ENCODE peak calls at places on chromosome 15, in eight cellular contexts. G is thoracic aorta, K is heart left ventricle, W is GM23248, L is SJCRH30, H is epithelial cell of esophagus, R is retinal pigment epithelial cell, I is lower leg skin. V is an unnamed sample.

GRCh38 chr15:77419050-77419835 is 661 bp downstream of the PEAK1 start:
- DNase-seq in G (no peak), K (peak; percentile 51), W (peak; percentile 69), L (peak; percentile 33), H (peak; percentile 18), R (no peak), I (peak; percentile 89), V (peak; percentile 82)

GRCh38 chr15:36256258-36256825 is 323.1 kb upstream of the CDIN1 start:
- DNase-seq in G (no peak), K (no peak), W (no peak), L (no peak), H (no peak), R (no peak), I (no peak), V (no peak)

GRCh38 chr15:49644364-49644794 is 23.5 kb downstream of the DTWD1 start:
- DNase-seq in G (no peak), K (no peak), W (peak; percentile 21), L (no peak), H (no peak), R (no peak), I (no peak), V (no peak)

GRCh38 chr15:57500256-57500655 is 91.4 kb upstream of the MYZAP start:
- DNase-seq in G (no peak), K (no peak), W (no peak), L (no peak), H (no peak), R (no peak), I (peak; percentile 76), V (no peak)

GRCh38 chr15:70815604-70816003 is 38.4 kb downstream of the LARP6 start:
- DNase-seq in G (no peak), K (no peak), W (no peak), L (no peak), H (peak; percentile 14), R (no peak), I (peak; percentile 25), V (no peak)

GRCh38 chr15:35673093-35673573 is 127.2 kb upstream of the DPH6 start:
- DNase-seq in G (no peak), K (peak; percentile 38), W (no peak), L (no peak), H (no peak), R (no peak), I (no peak), V (no peak)

GRCh38 chr15:45714501-45715488 is 80.0 kb downstream of the SQOR start:
- DNase-seq in G (no peak), K (peak; percentile 67), W (peak; percentile 74), L (peak; percentile 58), H (peak; percentile 76), R (peak; percentile 34), I (no peak), V (no peak)

GRCh38 chr15:33045066-33045810 is 149.3 kb downstream of the FMN1 start:
- DNase-seq in G (no peak), K (no peak), W (no peak), L (peak; percentile 46), H (peak; percentile 14), R (peak; percentile 59), I (no peak), V (no peak)

GRCh38 chr15:59292393-59292792 is 80.3 kb downstream of the MYO1E start:
- DNase-seq in G (no peak), K (no peak), W (no peak), L (no peak), H (no peak), R (peak; percentile 54), I (no peak), V (no peak)

GRCh38 chr15:42716626-42717025 is 20.3 kb downstream of the CDAN1 start:
- DNase-seq in G (no peak), K (no peak), W (peak; percentile 34), L (no peak), H (no peak), R (no peak), I (no peak), V (no peak)

GRCh38 chr15:39860200-39860599 is 59.9 kb downstream of the GPR176 start:
- DNase-seq in G (no peak), K (no peak), W (no peak), L (no peak), H (no peak), R (no peak), I (no peak), V (no peak)

GRCh38 chr15:84810073-84810840 is 6.9 kb upstream of the ALPK3 start:
- DNase-seq in G (no peak), K (no peak), W (peak; percentile 29), L (peak; percentile 91), H (no peak), R (no peak), I (peak; percentile 66), V (peak; percentile 92)

GRCh38 chr15:98163319-98164030 is 203.0 kb downstream of the ARRDC4 start:
- DNase-seq in G (no peak), K (no peak), W (no peak), L (no peak), H (no peak), R (no peak), I (no peak), V (no peak)

GRCh38 chr15:67916565-67916964 is 76.7 kb upstream of the RNU6-1 start:
- DNase-seq in G (no peak), K (no peak), W (no peak), L (no peak), H (no peak), R (no peak), I (no peak), V (no peak)

GRCh38 chr15:65954289-65954741 is 85.0 kb downstream of the RAB11A start:
- DNase-seq in G (no peak), K (no peak), W (peak; percentile 30), L (peak; percentile 42), H (peak; percentile 72), R (no peak), I (no peak), V (no peak)

GRCh38 chr15:58541410-58542087 is 109.8 kb downstream of the LIPC start:
- DNase-seq in G (no peak), K (no peak), W (no peak), L (no peak), H (no peak), R (no peak), I (peak; percentile 79), V (no peak)

GRCh38 chr15:49225572-49226281 is 55.7 kb downstream of the GALK2 start:
- DNase-seq in G (no peak), K (no peak), W (peak; percentile 18), L (peak; percentile 34), H (peak; percentile 39), R (no peak), I (no peak), V (no peak)

GRCh38 chr15:98547255-98547654 is 101.1 kb upstream of the IGF1R start:
- DNase-seq in G (no peak), K (no peak), W (no peak), L (no peak), H (no peak), R (no peak), I (no peak), V (no peak)

GRCh38 chr15:97410907-97411575 is 549.5 kb upstream of the ARRDC4 start:
- DNase-seq in G (no peak), K (no peak), W (no peak), L (no peak), H (no peak), R (no peak), I (no peak), V (no peak)

GRCh38 chr15:44427756-44428724 is 611 bp downstream of the CTDSPL2 start:
- DNase-seq in G (no peak), K (no peak), W (peak; percentile 82), L (peak; percentile 84), H (peak; percentile 81), R (peak; percentile 29), I (no peak), V (peak; percentile 69)

GRCh38 chr15:44812029-44812517 is 75.7 kb downstream of the TRIM69 start:
- DNase-seq in G (no peak), K (peak; percentile 37), W (no peak), L (no peak), H (peak; percentile 59), R (no peak), I (no peak), V (no peak)

GRCh38 chr15:90478981-90479481 is 50.7 kb upstream of the CRTC3 start:
- DNase-seq in G (no peak), K (no peak), W (no peak), L (no peak), H (no peak), R (no peak), I (no peak), V (no peak)

GRCh38 chr15:90086868-90087268 is 15.4 kb downstream of the IDH2 start:
- DNase-seq in G (no peak), K (no peak), W (peak; percentile 63), L (peak; percentile 45), H (peak; percentile 62), R (no peak), I (no peak), V (peak; percentile 95)

GRCh38 chr15:34132881-34133280 is 31.0 kb downstream of the PGBD4 start:
- DNase-seq in G (no peak), K (no peak), W (no peak), L (no peak), H (no peak), R (no peak), I (no peak), V (no peak)

GRCh38 chr15:34128898-34129297 is 27.0 kb downstream of the PGBD4 start:
- DNase-seq in G (no peak), K (no peak), W (no peak), L (no peak), H (no peak), R (no peak), I (no peak), V (no peak)

GRCh38 chr15:34133511-34133910 is 31.6 kb downstream of the PGBD4 start:
- DNase-seq in G (no peak), K (no peak), W (no peak), L (no peak), H (no peak), R (no peak), I (no peak), V (no peak)
- H3K4me3 ChIP-seq in G (no peak overlapping the region), K (no peak overlapping the region), W (no peak overlapping the region), L (no peak overlapping the region), H (no peak overlapping the region), R (no peak overlapping the region), I (no peak overlapping the region), V (no peak overlapping the region)

DNA sequence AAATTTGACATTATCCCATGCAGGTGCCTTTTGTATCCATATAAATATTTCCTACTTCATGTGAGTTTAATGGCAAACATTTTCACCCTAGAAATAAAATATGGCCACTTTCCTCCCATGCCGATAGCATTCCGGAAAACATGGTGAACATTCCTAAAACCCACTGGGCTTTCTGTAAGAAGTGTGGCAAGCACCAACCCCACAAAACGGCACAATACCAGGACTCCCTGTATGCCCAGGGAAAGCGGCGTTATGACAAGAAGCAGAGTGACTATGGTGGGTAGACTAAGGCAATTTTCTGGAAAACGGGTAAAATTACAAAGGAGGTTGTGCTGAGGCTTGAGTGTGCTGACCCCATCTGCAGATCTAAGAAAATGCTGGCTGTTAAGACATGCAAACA is 7.6 kb downstream of the ANXA2 start:
- DNase-seq in G (no peak), K (no peak), W (peak; percentile 52), L (no peak), H (no peak), R (no peak), I (peak; percentile 50), V (no peak)
- H3K4me3 ChIP-seq in G (peak overlapping the region; percentile 60), K (no peak overlapping the region), W (peak overlapping the region; percentile 95), L (no peak overlapping the region), H (peak overlapping the region; percentile 31), R (peak overlapping the region; percentile 41), I (no peak overlapping the region), V (peak overlapping the region; percentile 75)

GRCh38 chr15:40873625-40874561 is at the start of gene RHOV:
- DNase-seq in G (no peak), K (peak; percentile 51), W (peak; percentile 69), L (peak; percentile 75), H (peak; percentile 92), R (no peak), I (peak; percentile 93), V (peak; percentile 93)
- H3K4me3 ChIP-seq in G (peak within 1 kb of the TSS; percentile 73), K (peak within 1 kb of the TSS; percentile 48), W (peak within 1 kb of the TSS; percentile 62), L (peak within 1 kb of the TSS; percentile 56), H (peak within 1 kb of the TSS; percentile 61), R (peak within 1 kb of the TSS; percentile 48), I (peak within 1 kb of the TSS; percentile 45), V (peak within 1 kb of the TSS; percentile 67)

GRCh38 chr15:51924146-51925068 is 47.2 kb downstream of the LEO1 start:
- DNase-seq in G (no peak), K (peak; percentile 45), W (no peak), L (no peak), H (no peak), R (no peak), I (no peak), V (no peak)
- H3K4me3 ChIP-seq in G (no peak overlapping the region), K (no peak overlapping the region), W (no peak overlapping the region), L (no peak overlapping the region), H (no peak overlapping the region), R (no peak overlapping the region), I (no peak overlapping the region), V (no peak overlapping the region)